ENCODE peak calls at places on chromosomes 11 and 22, in eight cellular contexts. P is AG10803, F is fibroblast of pulmonary artery, B is left ventricle myocardium inferior, V is upper lobe of right lung, K is MM.1S, C is WERI-Rb-1, M is AG09309. L is an unnamed sample.

GRCh38 chr22:46458525-46458924 is 78.9 kb downstream of the CELSR1 start:
- DNase-seq in C (no peak), K (no peak), F (no peak), M (no peak), P (no peak), V (no peak), B (no peak), L (no peak)

GRCh38 chr11:48006301-48006992 is 26.1 kb downstream of the PTPRJ start:
- DNase-seq in C (no peak), P (peak), V (no peak), F (peak), M (peak), B (no peak), K (no peak), L (peak)

GRCh38 chr22:19448739-19449421 is 1.4 kb upstream of the C22orf39 start:
- DNase-seq in F (no peak), V (no peak), M (no peak), C (no peak), K (peak), P (no peak), B (no peak), L (no peak)

GRCh38 chr22:42646569-42647525 is 2.3 kb downstream of the CYB5R3 start:
- DNase-seq in P (peak), C (no peak), F (peak), M (no peak), K (no peak), B (peak), V (peak), L (no peak)

GRCh38 chr11:126459691-126460404 is 104.4 kb downstream of the ST3GAL4 start:
- DNase-seq in F (peak), K (no peak), P (peak), B (no peak), M (peak), C (no peak), V (no peak), L (peak)

GRCh38 chr11:130765951-130766649 is 150.2 kb downstream of the SNX19 start:
- DNase-seq in P (peak), K (peak), B (no peak), V (no peak), M (no peak), F (no peak), C (no peak), L (no peak)

GRCh38 chr22:19974233-19974861 is 32.7 kb upstream of the TXNRD2 start:
- DNase-seq in K (peak), F (peak), M (no peak), P (peak), C (peak), V (no peak), B (no peak), L (peak)

GRCh38 chr22:46039531-46039930 is 62.6 kb upstream of the WNT7B start:
- DNase-seq in F (no peak), B (no peak), P (no peak), M (no peak), C (no peak), K (no peak), V (no peak), L (no peak)

GRCh38 chr11:107741044-107741823 is 29.4 kb upstream of the SLN start:
- DNase-seq in K (peak), C (no peak), P (peak), B (no peak), M (peak), F (peak), V (peak), L (peak)

GRCh38 chr11:74672956-74673895 is 58.0 kb downstream of the CHRDL2 start:
- DNase-seq in V (no peak), B (peak), M (peak), F (peak), C (no peak), K (no peak), P (peak), L (peak)

GRCh38 chr11:110093407-110094297 is 460 bp downstream of the ZC3H12C start:
- DNase-seq in V (peak), P (peak), F (peak), M (no peak), K (peak), B (peak), C (peak), L (peak)

GRCh38 chr11:3123761-3124733 is 41.1 kb downstream of the OSBPL5 start:
- DNase-seq in V (peak), K (no peak), M (peak), F (peak), P (peak), B (peak), C (no peak), L (peak)

GRCh38 chr22:39349506-39349966 is 255 bp upstream of the SYNGR1 start:
- DNase-seq in F (no peak), M (no peak), P (no peak), V (no peak), C (peak), K (no peak), B (peak), L (no peak)

GRCh38 chr11:122181372-122181771 is 65.4 kb upstream of the BLID start:
- DNase-seq in V (no peak), F (no peak), C (no peak), B (no peak), M (no peak), K (no peak), P (no peak), L (no peak)

GRCh38 chr11:35073691-35074382 is 65.1 kb upstream of the CD44 start:
- DNase-seq in F (peak), M (no peak), C (no peak), K (no peak), P (peak), B (no peak), V (no peak), L (no peak)

GRCh38 chr11:15836801-15837200 is 519.5 kb downstream of the SOX6 start:
- DNase-seq in K (no peak), P (no peak), V (no peak), F (no peak), B (no peak), M (no peak), C (no peak), L (no peak)

GRCh38 chr11:126345759-126346585 is 9.5 kb upstream of the ST3GAL4 start:
- DNase-seq in V (no peak), M (peak), B (no peak), F (peak), C (peak), K (no peak), P (peak), L (peak)

GRCh38 chr11:76744186-76745058 is 38.7 kb upstream of the TSKU start:
- DNase-seq in B (no peak), F (no peak), V (peak), M (no peak), P (peak), C (no peak), K (no peak), L (no peak)

GRCh38 chr11:61911701-61912529 is 5.5 kb downstream of the RAB3IL1 start:
- DNase-seq in M (no peak), B (peak), K (no peak), P (no peak), V (peak), F (no peak), C (no peak), L (no peak)

GRCh38 chr11:8756201-8756600 is 73.6 kb downstream of the RPL27A start:
- DNase-seq in C (no peak), F (no peak), K (no peak), M (no peak), V (no peak), B (no peak), P (peak), L (no peak)

GRCh38 chr11:8757047-8757446 is 74.5 kb downstream of the RPL27A start:
- DNase-seq in K (no peak), M (no peak), V (no peak), C (no peak), B (no peak), P (peak), F (no peak), L (peak)

GRCh38 chr11:8759634-8760033 is 77.0 kb downstream of the RPL27A start:
- DNase-seq in M (no peak), K (no peak), F (no peak), P (peak), V (no peak), C (peak), B (no peak), L (no peak)

GRCh38 chr11:8758619-8759169 is 76.1 kb downstream of the RPL27A start:
- DNase-seq in P (no peak), B (no peak), K (no peak), F (no peak), C (no peak), M (no peak), V (no peak), L (no peak)

GRCh38 chr11:8757533-8757932 is 74.9 kb downstream of the RPL27A start:
- DNase-seq in F (no peak), B (no peak), P (no peak), V (no peak), K (no peak), C (peak), M (no peak), L (no peak)
- TF ChIP-seq CTCF in F (no peak), B (no peak), P (no peak), V (no peak), K (no peak), C (no peak), M (no peak), L (no peak)

GRCh38 chr22:28793976-28794584 is 6.3 kb downstream of the XBP1 start:
- DNase-seq in M (no peak), K (peak), V (no peak), F (no peak), B (no peak), C (no peak), P (no peak), L (no peak)
- H3K4me3 ChIP-seq in M (no peak), K (no peak), V (no peak), F (no peak), B (no peak), C (no peak), P (no peak), L (no peak)

GRCh38 chr22:25777411-25777810 is 35.4 kb downstream of the MYO18B start:
- DNase-seq in M (no peak), K (no peak), V (no peak), B (no peak), F (no peak), C (no peak), P (no peak), L (no peak)

GRCh38 chr22:25779426-25779825 is 37.4 kb downstream of the MYO18B start:
- DNase-seq in F (no peak), C (no peak), B (no peak), V (no peak), P (no peak), K (no peak), M (no peak), L (no peak)

GRCh38 chr22:25779890-25780289 is 37.9 kb downstream of the MYO18B start:
- DNase-seq in P (no peak), V (no peak), K (no peak), B (no peak), F (no peak), C (no peak), M (no peak), L (no peak)

GRCh38 chr22:25775501-25775900 is 33.5 kb downstream of the MYO18B start:
- DNase-seq in B (no peak), C (peak), M (no peak), V (no peak), K (no peak), P (peak), F (no peak), L (peak)

GRCh38 chr22:25777870-25778269 is 35.9 kb downstream of the MYO18B start:
- DNase-seq in B (no peak), P (peak), C (peak), K (no peak), M (peak), F (peak), V (no peak), L (peak)
- TF ChIP-seq CTCF in B (no peak), P (peak), C (peak), K (peak), M (peak), F (peak), V (peak), L (peak)

GRCh38 chr11:794013-794765 is 3.9 kb downstream of the SLC25A22 start:
- DNase-seq in K (no peak), C (peak), F (no peak), M (no peak), V (no peak), B (no peak), P (no peak), L (no peak)
- H3K4me3 ChIP-seq in K (no peak), C (peak), F (no peak), M (no peak), V (peak), B (no peak), P (no peak), L (no peak)

GRCh38 chr22:38109391-38110000 is 988 bp downstream of the BAIAP2L2 start:
- DNase-seq in P (no peak), K (no peak), V (no peak), C (no peak), F (no peak), M (no peak), B (no peak), L (no peak)

GRCh38 chr22:38110863-38111852 is 674 bp upstream of the BAIAP2L2 start:
- DNase-seq in F (no peak), V (no peak), K (no peak), C (no peak), B (no peak), P (peak), M (no peak), L (no peak)

GRCh38 chr22:38110008-38110862 is at the start of gene BAIAP2L2:
- DNase-seq in B (no peak), V (no peak), M (no peak), P (no peak), K (no peak), F (no peak), C (no peak), L (no peak)

GRCh38 chr22:38112361-38112760 is 1.9 kb upstream of the BAIAP2L2 start:
- DNase-seq in F (no peak), V (no peak), M (no peak), B (no peak), C (no peak), K (no peak), P (no peak), L (no peak)

GRCh38 chr22:38111941-38112355 is 1.5 kb upstream of the BAIAP2L2 start:
- DNase-seq in B (no peak), F (no peak), M (no peak), V (no peak), P (no peak), K (no peak), C (no peak), L (no peak)
- TF ChIP-seq CTCF in B (no peak), F (no peak), M (no peak), V (no peak), P (no peak), K (no peak), C (no peak), L (no peak)

DNA sequence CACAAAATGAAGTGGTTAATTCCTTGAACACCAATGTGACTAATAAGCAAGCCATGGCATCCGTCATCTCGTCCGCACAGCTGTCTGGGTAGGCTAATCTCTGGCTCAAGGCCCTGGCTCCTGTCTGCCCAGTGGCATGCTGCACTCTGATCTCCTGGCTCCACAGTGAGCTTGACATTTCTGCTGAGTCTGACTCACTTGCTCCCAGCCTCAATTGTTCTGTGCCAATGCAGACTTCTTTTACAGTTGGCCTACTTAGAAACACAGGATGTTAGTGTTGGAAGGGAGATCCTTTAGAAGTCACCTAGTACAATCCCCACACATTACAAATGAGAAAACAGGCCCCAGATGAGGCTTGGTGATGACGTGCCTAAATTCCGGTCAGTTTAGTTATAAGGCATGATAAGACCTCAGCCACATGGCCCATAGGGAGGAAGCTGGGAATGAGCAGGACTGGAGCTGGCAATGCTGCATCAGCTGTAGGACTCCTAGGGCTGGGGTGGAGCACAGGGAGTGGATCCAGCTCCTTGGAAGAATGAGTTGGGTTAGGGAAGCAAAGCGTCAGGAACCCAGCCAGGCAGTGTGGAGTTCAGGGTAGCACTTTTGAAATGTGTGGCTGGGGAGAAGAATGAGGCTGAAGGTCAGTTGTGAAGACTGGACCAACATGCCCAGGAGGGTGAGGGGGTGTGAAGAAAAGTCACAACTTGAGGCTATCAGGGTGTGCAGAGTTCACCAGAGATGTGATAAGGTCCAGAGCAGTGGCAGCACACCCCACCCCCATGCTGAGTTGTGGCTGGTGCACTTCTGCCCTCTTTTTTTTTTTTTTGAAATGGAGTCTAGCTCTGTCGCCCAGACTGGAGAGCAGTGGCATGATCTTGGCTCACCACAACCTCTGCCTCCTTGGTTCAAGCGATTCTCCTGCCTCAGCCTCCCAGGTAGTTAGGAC is 70.2 kb upstream of the EED start:
- DNase-seq in K (no peak), P (peak), C (peak), B (peak), F (peak), M (peak), V (no peak), L (peak)
- H3K4me3 ChIP-seq in K (no peak), P (no peak), C (no peak), B (no peak), F (no peak), M (no peak), V (no peak), L (no peak)

L was measured in astrocyte of the spinal cord.